ENCODE peak calls at places on chromosomes 7 and 10, in four cellular contexts. One of them, this sample, is unnamed.

GRCh38 chr10:130901311-130902165 is 410.0 kb downstream of the TCERG1L start:
- DNase-seq in A549: no peak
- DNase-seq in K562: peak; percentile 8
- DNase-seq in HepG2: no peak
- DNase-seq in this sample: no peak

GRCh38 chr7:50359995-50360925 is 55.7 kb downstream of the IKZF1 start:
- DNase-seq in A549: no peak
- DNase-seq in K562: peak; percentile 83
- DNase-seq in HepG2: no peak
- DNase-seq in this sample: no peak

GRCh38 chr10:4034907-4035581 is 250.0 kb upstream of the KLF6 start:
- DNase-seq in A549: no peak
- DNase-seq in K562: no peak
- DNase-seq in HepG2: no peak
- DNase-seq in this sample: no peak

GRCh38 chr7:108211382-108212201 is 81.4 kb upstream of the LAMB4 start:
- DNase-seq in A549: peak; percentile 55
- DNase-seq in K562: peak; percentile 69
- DNase-seq in HepG2: peak; percentile 42
- DNase-seq in this sample: peak; percentile 44

GRCh38 chr7:155299539-155300202 is 2.0 kb downstream of the INSIG1 start:
- DNase-seq in A549: no peak
- DNase-seq in K562: no peak
- DNase-seq in HepG2: no peak
- DNase-seq in this sample: no peak

GRCh38 chr7:132739271-132739955 is 163.1 kb upstream of the PLXNA4 start:
- DNase-seq in A549: peak; percentile 38
- DNase-seq in K562: no peak
- DNase-seq in HepG2: no peak
- DNase-seq in this sample: no peak

GRCh38 chr7:42832672-42833071 is 79.2 kb downstream of the C7orf25 start:
- DNase-seq in A549: no peak
- DNase-seq in K562: no peak
- DNase-seq in HepG2: no peak
- DNase-seq in this sample: no peak

GRCh38 chr7:22601812-22602568 is 102.0 kb upstream of the STEAP1B start:
- DNase-seq in A549: no peak
- DNase-seq in K562: no peak
- DNase-seq in HepG2: no peak
- DNase-seq in this sample: no peak

GRCh38 chr7:73509463-73509862 is 12.6 kb downstream of the BAZ1B start:
- DNase-seq in A549: no peak
- DNase-seq in K562: no peak
- DNase-seq in HepG2: no peak
- DNase-seq in this sample: no peak

GRCh38 chr7:156544919-156545715 is 95.5 kb upstream of the RNF32 start:
- DNase-seq in A549: no peak
- DNase-seq in K562: no peak
- DNase-seq in HepG2: peak; percentile 60
- DNase-seq in this sample: no peak

GRCh38 chr10:90947025-90947960 is 26.4 kb upstream of the ANKRD1 start:
- DNase-seq in A549: no peak
- DNase-seq in K562: no peak
- DNase-seq in HepG2: no peak
- DNase-seq in this sample: no peak

GRCh38 chr7:95550546-95550945 is 45.8 kb downstream of the PDK4 start:
- DNase-seq in A549: no peak
- DNase-seq in K562: no peak
- DNase-seq in HepG2: no peak
- DNase-seq in this sample: no peak

GRCh38 chr10:111086602-111087001 is 9.8 kb downstream of the ADRA2A start:
- DNase-seq in A549: no peak
- DNase-seq in K562: no peak
- DNase-seq in HepG2: no peak
- DNase-seq in this sample: no peak

GRCh38 chr7:77327932-77328628 is 88.1 kb downstream of the GSAP start:
- DNase-seq in A549: no peak
- DNase-seq in K562: no peak
- DNase-seq in HepG2: no peak
- DNase-seq in this sample: no peak

GRCh38 chr7:47153571-47153970 is 428.3 kb downstream of the TNS3 start:
- DNase-seq in A549: no peak
- DNase-seq in K562: no peak
- DNase-seq in HepG2: peak; percentile 13
- DNase-seq in this sample: peak; percentile 73

GRCh38 chr7:55150166-55150565 is 131.3 kb downstream of the EGFR start:
- DNase-seq in A549: no peak
- DNase-seq in K562: no peak
- DNase-seq in HepG2: no peak
- DNase-seq in this sample: no peak

GRCh38 chr7:77330169-77330882 is 85.8 kb downstream of the GSAP start:
- DNase-seq in A549: no peak
- DNase-seq in K562: no peak
- DNase-seq in HepG2: no peak
- DNase-seq in this sample: no peak

GRCh38 chr7:98323597-98324322 is 42.3 kb downstream of the BRI3 start:
- DNase-seq in A549: no peak
- DNase-seq in K562: no peak
- DNase-seq in HepG2: no peak
- DNase-seq in this sample: peak; percentile 76

GRCh38 chr7:27187158-27187701 is 2.2 kb upstream of the HOXA11 start:
- DNase-seq in A549: no peak
- DNase-seq in K562: no peak
- DNase-seq in HepG2: no peak
- DNase-seq in this sample: no peak
- TF ChIP-seq HMGXB4 in A549: no peak
- TF ChIP-seq HMGXB4 in K562: no peak
- TF ChIP-seq HMGXB4 in HepG2: no peak
- TF ChIP-seq HMGXB4 in this sample: no peak

GRCh38 chr7:130667593-130668257 is 823 bp downstream of the COPG2 start:
- DNase-seq in A549: no peak
- DNase-seq in K562: peak; percentile 21
- DNase-seq in HepG2: no peak
- DNase-seq in this sample: no peak
- TF ChIP-seq HMGXB4 in A549: no peak
- TF ChIP-seq HMGXB4 in K562: no peak
- TF ChIP-seq HMGXB4 in HepG2: no peak
- TF ChIP-seq HMGXB4 in this sample: no peak

GRCh38 chr10:43649149-43649523 is 455 bp upstream of the ZNF32 start:
- DNase-seq in A549: no peak
- DNase-seq in K562: no peak
- DNase-seq in HepG2: no peak
- DNase-seq in this sample: no peak
- TF ChIP-seq HMGXB4 in A549: no peak
- TF ChIP-seq HMGXB4 in K562: no peak
- TF ChIP-seq HMGXB4 in HepG2: no peak
- TF ChIP-seq HMGXB4 in this sample: no peak

GRCh38 chr7:21318916-21319270 is 109.0 kb upstream of the SP4 start:
- DNase-seq in A549: no peak
- DNase-seq in K562: no peak
- DNase-seq in HepG2: no peak
- DNase-seq in this sample: no peak

GRCh38 chr7:21314954-21315353 is 112.9 kb upstream of the SP4 start:
- DNase-seq in A549: no peak
- DNase-seq in K562: no peak
- DNase-seq in HepG2: no peak
- DNase-seq in this sample: no peak

GRCh38 chr7:21318190-21318915 is 109.5 kb upstream of the SP4 start:
- DNase-seq in A549: no peak
- DNase-seq in K562: no peak
- DNase-seq in HepG2: no peak
- DNase-seq in this sample: no peak
- TF ChIP-seq HMGXB4 in A549: no peak
- TF ChIP-seq HMGXB4 in K562: no peak
- TF ChIP-seq HMGXB4 in HepG2: no peak
- TF ChIP-seq HMGXB4 in this sample: no peak

DNA sequence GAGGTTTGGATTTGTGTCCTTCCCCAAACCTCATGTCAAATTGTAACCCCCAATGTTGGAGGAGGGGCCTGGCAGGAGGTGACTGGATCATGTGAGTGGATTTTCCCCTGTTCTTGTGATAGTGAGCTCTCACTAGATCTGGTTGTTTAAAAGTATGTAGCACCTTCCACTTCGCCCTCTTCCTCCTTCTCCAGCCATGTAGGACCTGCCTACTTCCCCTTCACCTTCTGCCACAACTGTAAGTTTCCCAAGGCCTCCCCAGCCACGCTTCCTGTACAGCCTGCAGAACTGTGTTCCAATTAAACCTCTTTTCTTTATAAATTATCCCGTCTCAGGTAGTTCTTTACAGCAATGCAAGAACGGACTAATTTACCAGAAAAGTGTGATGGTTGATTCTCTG is 113.8 kb downstream of the FAM107B start:
- DNase-seq in A549: no peak
- DNase-seq in K562: no peak
- DNase-seq in HepG2: no peak
- DNase-seq in this sample: no peak
- TF ChIP-seq HMGXB4 in A549: no peak
- TF ChIP-seq HMGXB4 in K562: no peak
- TF ChIP-seq HMGXB4 in HepG2: no peak
- TF ChIP-seq HMGXB4 in this sample: no peak

DNA sequence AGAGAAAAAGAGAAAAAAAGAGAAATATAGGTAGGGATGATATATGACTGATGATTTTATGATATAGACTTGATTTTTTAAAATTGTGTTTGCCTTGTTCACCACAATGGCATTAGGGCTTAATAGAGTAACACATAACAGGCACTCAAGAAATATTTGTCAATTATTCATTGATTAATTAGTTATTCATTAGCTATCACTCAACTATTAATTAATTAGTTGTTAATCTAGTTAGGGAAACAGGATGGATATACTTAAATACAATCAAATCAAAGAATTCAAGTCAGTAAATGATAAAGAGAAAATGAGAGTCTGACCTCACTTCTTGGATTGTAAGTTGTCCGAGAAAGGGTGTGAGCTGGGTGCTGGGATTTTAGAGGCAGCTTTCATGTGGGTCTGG is 15.1 kb upstream of the CALD1 start:
- DNase-seq in A549: no peak
- DNase-seq in K562: no peak
- DNase-seq in HepG2: no peak
- DNase-seq in this sample: no peak
- TF ChIP-seq HMGXB4 in A549: no peak
- TF ChIP-seq HMGXB4 in K562: no peak
- TF ChIP-seq HMGXB4 in HepG2: no peak
- TF ChIP-seq HMGXB4 in this sample: no peak

GRCh38 chr10:124744688-124745055 is 494 bp upstream of the FAM53B start:
- DNase-seq in A549: peak; percentile 42
- DNase-seq in K562: no peak
- DNase-seq in HepG2: peak; percentile 89
- DNase-seq in this sample: no peak

GRCh38 chr10:124746992-124747391 is 2.8 kb upstream of the FAM53B start:
- DNase-seq in A549: no peak
- DNase-seq in K562: no peak
- DNase-seq in HepG2: no peak
- DNase-seq in this sample: no peak

GRCh38 chr10:124745257-124745656 is 1.1 kb upstream of the FAM53B start:
- DNase-seq in A549: no peak
- DNase-seq in K562: no peak
- DNase-seq in HepG2: no peak
- DNase-seq in this sample: no peak

GRCh38 chr10:124744047-124744687 is at the start of gene FAM53B:
- DNase-seq in A549: peak; percentile 78
- DNase-seq in K562: peak; percentile 85
- DNase-seq in HepG2: no peak
- DNase-seq in this sample: peak; percentile 82

GRCh38 chr10:124745678-124746077 is 1.5 kb upstream of the FAM53B start:
- DNase-seq in A549: peak; percentile 49
- DNase-seq in K562: peak; percentile 18
- DNase-seq in HepG2: peak; percentile 56
- DNase-seq in this sample: no peak
- TF ChIP-seq HMGXB4 in A549: no peak
- TF ChIP-seq HMGXB4 in K562: no peak
- TF ChIP-seq HMGXB4 in HepG2: no peak
- TF ChIP-seq HMGXB4 in this sample: no peak

DNA sequence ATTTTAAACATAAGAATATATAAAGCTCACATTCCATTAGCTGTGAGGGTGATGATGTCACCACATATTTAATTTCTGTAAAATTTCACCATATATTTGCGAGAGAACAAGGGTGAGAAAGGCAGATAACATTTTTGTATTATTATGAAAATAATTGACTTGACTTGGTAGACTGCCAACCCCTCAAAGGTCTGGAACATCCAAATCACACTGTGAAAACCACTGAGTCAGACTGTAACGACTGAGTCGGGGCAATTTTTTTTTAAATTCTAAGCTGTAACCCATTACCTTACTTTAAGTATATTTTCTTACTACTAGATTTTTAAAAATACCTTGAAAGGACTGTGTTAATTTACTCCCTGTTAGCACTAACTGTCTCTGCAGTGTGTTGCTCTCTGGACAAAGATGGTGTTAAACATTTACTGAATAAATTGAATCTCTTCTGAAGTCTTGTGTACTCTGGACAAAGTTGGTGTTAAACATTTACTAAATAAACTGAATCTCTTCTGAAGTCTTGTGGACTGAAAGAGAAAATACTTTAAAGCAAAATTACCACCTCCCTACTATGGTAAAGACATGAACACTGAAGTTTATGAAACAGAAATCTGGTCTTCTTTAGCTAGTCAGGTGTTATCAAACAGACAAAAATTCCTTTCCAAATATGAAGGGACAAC is 14.1 kb downstream of the PDZD8 start:
- DNase-seq in A549: no peak
- DNase-seq in K562: no peak
- DNase-seq in HepG2: peak; percentile 85
- DNase-seq in this sample: no peak
- TF ChIP-seq HMGXB4 in A549: no peak
- TF ChIP-seq HMGXB4 in K562: no peak
- TF ChIP-seq HMGXB4 in HepG2: no peak
- TF ChIP-seq HMGXB4 in this sample: no peak

DNA sequence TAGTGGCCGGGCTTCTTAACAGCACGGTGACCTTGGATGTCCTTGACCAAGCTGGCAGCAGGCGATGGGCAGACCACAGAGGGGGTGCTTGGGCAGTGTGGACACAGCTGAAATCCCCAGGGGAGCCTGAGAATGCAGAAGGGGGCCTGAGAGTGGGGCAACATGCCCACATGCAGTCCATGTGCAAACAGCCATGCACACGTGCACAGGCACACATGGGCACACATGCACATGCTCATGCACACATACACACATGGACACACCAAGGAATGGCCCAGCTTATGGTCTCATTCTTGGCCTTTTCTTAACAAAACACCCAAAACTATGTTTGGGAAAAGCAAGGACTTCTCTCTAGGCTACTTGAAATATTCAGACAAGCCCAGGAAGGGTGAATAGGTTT is 483.9 kb upstream of the MKI67 start:
- DNase-seq in A549: no peak
- DNase-seq in K562: no peak
- DNase-seq in HepG2: no peak
- DNase-seq in this sample: no peak
- TF ChIP-seq HMGXB4 in A549: no peak
- TF ChIP-seq HMGXB4 in K562: no peak
- TF ChIP-seq HMGXB4 in HepG2: no peak
- TF ChIP-seq HMGXB4 in this sample: no peak